ENCODE peak calls at places on chromosomes 4 and X, in seven cellular contexts. Z is Peyer's patch, A is uterus, R is tibial artery, H is lower lobe of right lung, U is body of pancreas, J is heart right ventricle. N is an unnamed sample.

GRCh38 chr4:147596976-147597375 is 20.2 kb upstream of the TMEM184C start:
- DNase-seq in Z (no peak), A (no peak), R (no peak), H (no peak), U (peak; percentile 84), J (no peak), N (no peak)

GRCh38 chrX:97234471-97235097 is 350.9 kb downstream of the RPA4 start:
- DNase-seq in Z (no peak), A (no peak), R (no peak), H (no peak), U (no peak), J (no peak), N (no peak)

GRCh38 chrX:57178605-57179004 is 41.4 kb upstream of the SPIN2A start:
- DNase-seq in Z (no peak), A (no peak), R (no peak), H (no peak), U (no peak), J (no peak), N (no peak)

GRCh38 chr4:10622728-10623127 is 61.8 kb downstream of the CLNK start:
- DNase-seq in Z (no peak), A (no peak), R (no peak), H (no peak), U (no peak), J (no peak), N (no peak)

GRCh38 chr4:103075435-103075893 is 1.1 kb downstream of the SLC9B2 start:
- DNase-seq in Z (no peak), A (no peak), R (no peak), H (no peak), U (no peak), J (no peak), N (no peak)

GRCh38 chrX:155028192-155028591 is 1.5 kb downstream of the FUNDC2 start:
- DNase-seq in Z (no peak), A (no peak), R (no peak), H (no peak), U (no peak), J (no peak), N (no peak)

GRCh38 chrX:53684415-53685192 is 1.9 kb downstream of the HUWE1 start:
- DNase-seq in Z (no peak), A (no peak), R (no peak), H (peak; percentile 92), U (no peak), J (no peak), N (no peak)

GRCh38 chrX:26822448-26822847 is 606.5 kb downstream of the MAGEB5 start:
- DNase-seq in Z (no peak), A (no peak), R (no peak), H (no peak), U (no peak), J (no peak), N (no peak)

GRCh38 chr4:64156253-64156652 is 253.0 kb downstream of the TECRL start:
- DNase-seq in Z (no peak), A (no peak), R (no peak), H (no peak), U (no peak), J (no peak), N (no peak)

GRCh38 chrX:50903387-50904027 is 7.0 kb upstream of the BMP15 start:
- DNase-seq in Z (no peak), A (no peak), R (no peak), H (no peak), U (peak; percentile 19), J (peak; percentile 25), N (no peak)

GRCh38 chr4:3388461-3389185 is 53.1 kb upstream of the HGFAC start:
- DNase-seq in Z (peak; percentile 47), A (no peak), R (peak; percentile 81), H (peak; percentile 55), U (no peak), J (no peak), N (peak; percentile 44)

GRCh38 chr4:9758641-9759317 is 22.7 kb upstream of the DRD5 start:
- DNase-seq in Z (no peak), A (no peak), R (no peak), H (no peak), U (no peak), J (no peak), N (no peak)

GRCh38 chr4:153595894-153596601 is 88.0 kb upstream of the TLR2 start:
- DNase-seq in Z (no peak), A (no peak), R (no peak), H (no peak), U (no peak), J (no peak), N (no peak)

GRCh38 chr4:122548452-122548851 is 72.4 kb downstream of the IL21 start:
- DNase-seq in Z (no peak), A (no peak), R (no peak), H (no peak), U (no peak), J (no peak), N (no peak)

GRCh38 chr4:116018831-116019230 is 905.4 kb upstream of the NDST4 start:
- DNase-seq in Z (no peak), A (no peak), R (no peak), H (no peak), U (no peak), J (no peak), N (no peak)

GRCh38 chr4:116016201-116016600 is 902.8 kb upstream of the NDST4 start:
- DNase-seq in Z (no peak), A (no peak), R (no peak), H (peak; percentile 44), U (peak; percentile 86), J (peak; percentile 21), N (no peak)

GRCh38 chr4:116020141-116020722 is 906.8 kb upstream of the NDST4 start:
- DNase-seq in Z (no peak), A (no peak), R (no peak), H (no peak), U (no peak), J (no peak), N (no peak)

GRCh38 chr4:116015062-116015461 is 901.6 kb upstream of the NDST4 start:
- DNase-seq in Z (no peak), A (no peak), R (no peak), H (no peak), U (no peak), J (no peak), N (no peak)

DNA sequence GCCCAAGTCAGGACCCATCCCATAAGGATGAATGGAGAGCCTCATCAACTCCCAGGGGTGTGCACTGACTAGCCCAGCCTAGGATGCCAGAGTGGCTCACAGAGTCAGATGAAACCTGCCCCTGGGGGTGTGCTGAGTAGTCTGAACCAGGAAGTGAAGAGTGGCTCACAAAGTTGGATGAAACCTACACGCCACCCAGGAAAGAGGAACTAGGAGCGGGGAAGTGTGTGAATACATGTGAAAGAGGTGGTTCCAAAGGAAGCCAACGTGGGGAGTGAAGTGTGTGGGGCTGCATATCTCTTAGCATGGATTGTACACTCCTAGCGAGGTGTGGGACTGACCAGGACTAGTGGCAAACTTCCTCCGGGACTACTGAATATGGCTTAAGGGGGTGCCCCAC is 902.1 kb upstream of the NDST4 start:
- DNase-seq in Z (no peak), A (no peak), R (no peak), H (no peak), U (no peak), J (no peak), N (no peak)
- H3K9me3 ChIP-seq in Z (peaks cover 30% of the 10 kb centered on the region), A (no peaks in the 10 kb centered on the region), R (peaks cover 30% of the 10 kb centered on the region), H (peaks cover 50% of the 10 kb centered on the region), U (no peaks in the 10 kb centered on the region), J (peaks cover 96% of the 10 kb centered on the region), N (peaks cover 76% of the 10 kb centered on the region)

GRCh38 chr4:109319156-109319555 is 16.7 kb upstream of the COL25A1 start:
- DNase-seq in Z (no peak), A (no peak), R (no peak), H (no peak), U (no peak), J (no peak), N (no peak)
- H3K9me3 ChIP-seq in Z (no peaks in the 10 kb centered on the region), A (no peaks in the 10 kb centered on the region), R (peaks cover 17% of the 10 kb centered on the region), H (peaks cover 15% of the 10 kb centered on the region), U (no peaks in the 10 kb centered on the region), J (peaks cover 27% of the 10 kb centered on the region), N (peaks cover 22% of the 10 kb centered on the region)

DNA sequence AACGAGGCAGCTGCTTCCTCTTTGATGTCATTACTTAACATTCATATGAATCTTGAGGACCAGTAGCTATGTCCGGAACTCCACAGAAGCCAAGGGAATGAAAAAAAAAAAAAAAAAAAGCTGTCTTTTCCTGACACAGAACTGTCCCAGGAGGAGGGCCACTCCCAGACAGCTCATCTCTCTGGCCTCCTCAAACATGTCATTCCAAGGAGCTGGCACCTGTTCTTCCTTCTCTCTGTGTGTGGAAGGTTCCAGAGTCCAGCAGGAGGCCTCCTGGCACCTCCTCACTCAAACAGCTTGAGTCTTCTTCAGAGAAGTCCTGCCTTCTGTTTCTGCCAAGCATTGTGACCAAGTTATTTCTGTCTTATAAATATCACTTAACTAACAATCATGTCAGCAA is 458.5 kb downstream of the AFF2 start:
- DNase-seq in Z (no peak), A (no peak), R (no peak), H (no peak), U (no peak), J (no peak), N (no peak)
- H3K9me3 ChIP-seq in Z (no peaks in the 10 kb centered on the region), A (no peaks in the 10 kb centered on the region), R (no peaks in the 10 kb centered on the region), H (no peaks in the 10 kb centered on the region), U (no peaks in the 10 kb centered on the region), J (no peaks in the 10 kb centered on the region), N (no peaks in the 10 kb centered on the region)

DNA sequence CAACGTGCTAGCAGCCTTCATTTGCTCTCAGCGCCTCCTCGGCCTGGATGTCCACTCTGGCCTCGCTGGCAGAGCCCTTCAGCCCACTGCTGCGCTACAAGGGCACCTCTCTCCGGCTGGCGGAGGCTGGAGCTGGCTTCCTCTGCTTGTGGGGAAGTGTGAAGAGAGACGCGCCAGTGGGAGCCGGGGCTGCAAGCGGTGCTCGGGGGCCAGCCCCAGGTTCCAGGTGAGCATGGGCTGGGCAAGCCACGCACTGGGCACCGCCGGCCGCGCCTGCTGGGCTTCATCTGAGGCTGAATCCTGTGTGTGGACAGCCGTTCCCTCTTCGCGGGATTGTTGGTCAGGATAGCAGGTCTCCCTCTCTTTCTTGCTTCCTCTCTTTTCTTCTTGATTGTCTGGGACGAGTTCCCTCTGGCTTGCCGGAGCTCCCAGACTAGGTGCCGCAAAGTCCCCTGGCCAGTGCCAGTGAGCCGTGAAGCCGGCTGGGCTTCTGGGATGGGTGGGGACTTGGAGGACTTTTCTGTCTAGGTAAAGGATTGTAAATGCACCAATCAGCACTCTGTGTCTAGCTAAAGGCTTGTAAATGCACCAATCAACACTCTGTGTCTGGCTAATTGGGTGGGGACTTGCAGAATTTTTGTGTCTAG is 165.0 kb downstream of the HEPH start:
- DNase-seq in Z (no peak), A (no peak), R (no peak), H (peak; percentile 26), U (no peak), J (no peak), N (no peak)
- H3K9me3 ChIP-seq in Z (no peaks in the 10 kb centered on the region), A (no peaks in the 10 kb centered on the region), R (no peaks in the 10 kb centered on the region), H (no peaks in the 10 kb centered on the region), U (no peaks in the 10 kb centered on the region), J (peaks cover 9% of the 10 kb centered on the region), N (no peaks in the 10 kb centered on the region)